ENCODE peak calls at places on chromosome 5, in four cellular contexts. R is neuronal stem cell, F is IMR-90, T is H9. M is an unnamed sample.

GRCh38 chr5:78504726-78505431 is 143.7 kb downstream of the LHFPL2 start:
- DNase-seq in T (no peak), F (peak; percentile 100), R (no peak), M (no peak)

GRCh38 chr5:136014049-136014516 is 14.7 kb upstream of the TGFBI start:
- DNase-seq in T (no peak), F (no peak), R (no peak), M (no peak)

GRCh38 chr5:139108056-139108811 is 89.9 kb downstream of the SIL1 start:
- DNase-seq in F (peak; percentile 88), T (no peak), R (no peak), M (no peak)

GRCh38 chr5:115169392-115170127 is at the start of gene TRIM36:
- DNase-seq in T (peak; percentile 97), F (peak; percentile 79), R (peak; percentile 93), M (peak; percentile 99)

GRCh38 chr5:14237313-14238086 is 94.4 kb downstream of the TRIO start:
- DNase-seq in F (no peak), T (no peak), R (no peak), M (no peak)

GRCh38 chr5:146884230-146884629 is 5.7 kb upstream of the PPP2R2B start:
- DNase-seq in R (no peak), T (no peak), F (no peak), M (no peak)

GRCh38 chr5:93022770-93023169 is 558.2 kb downstream of the NR2F1-AS1 start:
- DNase-seq in R (no peak), F (peak; percentile 54), T (no peak), M (no peak)

GRCh38 chr5:9468070-9468388 is 77.8 kb downstream of the SEMA5A start:
- DNase-seq in F (peak; percentile 94), T (no peak), R (no peak), M (no peak)

DNA sequence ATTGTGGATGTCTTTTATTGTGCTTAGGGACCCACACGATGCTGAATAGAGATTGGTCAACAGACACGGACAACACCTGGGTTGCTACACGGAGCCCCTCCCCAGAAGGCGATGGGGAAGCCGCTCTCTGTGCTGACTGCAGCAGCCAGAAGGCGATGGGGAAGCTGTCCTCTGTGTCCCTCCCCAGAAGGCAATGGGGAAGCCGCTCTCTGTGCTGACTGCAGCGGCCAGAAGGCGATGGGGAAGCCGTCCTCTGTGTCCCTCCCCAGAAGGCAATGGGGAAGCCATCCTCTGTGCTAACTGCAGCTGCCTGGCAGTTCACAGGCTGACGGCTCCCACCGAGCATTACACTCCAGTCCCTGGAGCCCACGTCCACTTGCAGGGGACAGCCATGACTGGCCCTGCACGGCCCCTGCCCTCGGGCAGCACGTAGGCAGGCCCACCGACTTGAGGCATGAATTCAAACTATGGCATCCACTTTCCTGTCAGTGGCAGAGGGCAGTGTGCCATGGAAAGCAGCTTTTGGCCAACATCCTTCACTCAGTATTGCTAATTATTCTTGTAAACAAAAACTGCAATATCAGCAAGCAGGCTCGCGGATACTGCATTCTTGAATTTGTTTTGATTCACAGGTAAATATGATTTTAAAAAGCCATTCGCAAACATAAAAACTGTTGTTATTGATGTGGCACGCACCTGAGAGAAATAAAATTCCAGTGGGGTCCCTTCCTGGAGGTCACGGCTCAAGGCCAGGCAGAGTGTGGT is 48.1 kb upstream of the CLPTM1L start:
- DNase-seq in R (no peak), F (no peak), T (no peak), M (no peak)
- H2BK5ac ChIP-seq in R (peak overlapping the region; percentile 35), F (no peak overlapping the region), T (no peak overlapping the region), M (no peak overlapping the region)

DNA sequence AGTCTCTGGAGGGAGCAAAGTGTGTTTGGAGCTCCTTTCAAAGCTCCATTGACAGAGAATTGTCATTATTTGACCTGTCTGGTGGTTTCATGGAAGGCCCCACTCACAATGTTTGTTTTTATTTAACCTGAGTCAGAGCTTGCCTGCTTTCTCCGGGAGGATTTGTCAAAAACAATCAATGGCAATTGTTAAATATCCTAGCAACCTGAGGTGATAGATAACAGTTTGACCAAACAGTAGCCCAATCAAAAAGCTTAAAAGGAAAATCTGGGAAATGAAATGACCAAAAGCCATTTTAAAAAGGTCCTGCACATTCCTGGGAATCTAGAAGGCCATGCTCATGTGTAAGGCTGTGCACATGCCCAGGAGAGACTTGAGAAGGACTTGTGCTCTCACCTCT is 177.2 kb upstream of the POC5 start:
- DNase-seq in R (no peak), F (no peak), T (no peak), M (no peak)
- H2BK5ac ChIP-seq in R (no peak overlapping the region), F (no peak overlapping the region), T (no peak overlapping the region), M (no peak overlapping the region)

DNA sequence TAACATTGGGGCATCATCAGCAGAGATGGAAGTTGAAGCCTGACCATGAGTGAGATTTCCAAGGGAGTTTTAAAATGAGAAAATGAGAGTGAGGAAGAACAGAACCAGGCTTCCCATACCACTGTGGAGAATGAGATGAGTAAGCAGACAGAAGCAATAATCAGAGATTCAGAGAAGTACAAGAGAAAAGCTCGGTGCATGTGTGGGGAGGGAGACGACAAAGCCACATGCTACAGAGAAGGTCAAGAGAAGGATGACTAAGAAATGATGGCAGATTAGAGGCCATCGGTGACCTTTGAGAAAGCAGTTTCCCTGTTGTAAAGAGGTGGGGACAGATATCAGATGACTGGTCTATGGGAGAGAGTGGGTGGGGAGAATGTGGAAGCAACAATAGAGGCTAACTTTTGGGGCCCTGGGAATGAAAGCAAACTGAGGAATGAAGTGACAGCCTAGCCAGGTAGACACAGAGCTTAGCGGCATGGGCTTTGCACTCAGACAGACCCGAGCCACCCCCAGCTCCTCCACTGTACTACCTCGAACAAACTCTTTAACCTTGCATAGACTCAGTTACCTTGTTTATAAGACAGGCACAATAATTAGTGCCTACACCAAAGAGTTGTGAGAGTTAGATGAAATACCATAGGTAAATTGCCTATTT is 207.7 kb downstream of the PIK3R1 start:
- DNase-seq in T (no peak), R (no peak), F (no peak), M (no peak)
- H2BK5ac ChIP-seq in T (no peak overlapping the region), R (no peak overlapping the region), F (no peak overlapping the region), M (no peak overlapping the region)

GRCh38 chr5:80956272-80956671 is 3.9 kb upstream of the RASGRF2 start:
- DNase-seq in R (no peak), T (no peak), F (no peak), M (no peak)
- H2BK5ac ChIP-seq in R (no peak overlapping the region), T (no peak overlapping the region), F (no peak overlapping the region), M (peak overlapping the region; percentile 87)

GRCh38 chr5:170311856-170312405 is 14.4 kb upstream of the LCP2 start:
- DNase-seq in T (no peak), R (no peak), F (no peak), M (no peak)
- H2BK5ac ChIP-seq in T (no peak overlapping the region), R (no peak overlapping the region), F (no peak overlapping the region), M (no peak overlapping the region)

DNA sequence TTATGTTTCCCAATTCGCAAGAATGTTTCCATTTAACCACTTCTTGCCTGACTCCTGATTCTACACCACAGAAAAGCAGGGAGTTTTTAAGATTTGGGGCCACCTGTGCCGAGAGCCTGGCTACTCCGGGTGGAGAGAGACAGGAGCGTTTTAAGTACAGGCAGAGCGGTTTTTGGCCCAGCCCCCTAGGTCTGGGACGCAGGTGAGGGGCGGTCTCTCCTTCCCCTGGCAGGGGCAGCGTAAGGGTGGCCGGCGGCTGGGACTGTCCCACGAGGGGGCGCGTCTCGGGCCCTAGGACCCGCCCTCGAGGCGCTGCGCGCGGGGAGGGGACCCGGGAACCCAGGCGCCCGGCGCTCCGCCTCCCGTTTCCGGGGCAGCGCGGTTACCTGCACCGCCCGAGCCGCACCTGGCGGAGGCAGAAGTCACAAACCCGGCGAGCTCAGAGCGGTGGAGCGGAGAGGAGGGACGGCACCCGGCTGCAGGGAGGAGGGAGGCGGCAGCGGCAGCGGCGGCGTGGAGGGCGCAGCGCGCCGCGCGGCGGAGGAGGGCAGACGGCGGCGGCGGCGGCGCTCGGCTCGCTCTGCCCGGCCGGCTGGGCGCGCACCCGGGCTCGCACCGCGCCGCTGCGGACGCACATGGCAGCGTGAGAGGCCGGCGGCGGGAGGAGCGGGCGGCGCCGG is at the start of gene WWC1:
- DNase-seq in F (peak; percentile 26), R (no peak), T (peak; percentile 91), M (no peak)
- H2BK5ac ChIP-seq in F (no peak within 1 kb of the TSS), R (no peak within 1 kb of the TSS), T (no peak within 1 kb of the TSS), M (no peak within 1 kb of the TSS)

DNA sequence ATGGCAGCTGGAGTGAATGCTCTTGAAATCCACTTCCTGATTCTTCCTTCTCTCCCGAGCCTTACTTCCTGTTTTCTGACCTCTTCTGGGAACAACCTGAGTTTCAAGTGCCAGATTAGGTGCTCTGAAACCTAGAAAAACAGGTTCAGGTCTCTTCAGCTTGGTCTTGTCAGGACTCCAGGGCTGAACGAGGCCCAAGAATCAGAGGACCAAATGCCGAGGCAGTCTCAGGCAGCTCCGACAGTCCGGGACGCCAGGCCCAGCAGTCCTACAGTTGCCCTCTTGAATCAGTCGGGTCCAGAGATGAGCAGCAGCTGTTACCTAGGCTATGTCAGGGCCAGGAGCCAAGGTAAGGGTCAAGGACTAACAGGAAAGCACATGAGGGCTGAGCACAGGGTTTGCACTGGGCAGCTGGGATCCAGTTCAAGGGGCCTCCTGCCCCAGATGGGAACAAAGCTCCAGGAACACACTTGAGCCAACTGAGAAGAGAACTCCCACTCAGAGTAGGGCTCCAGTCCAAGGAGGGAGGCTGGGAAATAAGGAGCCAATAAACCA is 38.3 kb upstream of the ADRA1B start:
- DNase-seq in R (no peak), T (no peak), F (no peak), M (no peak)
- H2BK5ac ChIP-seq in R (no peak overlapping the region), T (no peak overlapping the region), F (no peak overlapping the region), M (no peak overlapping the region)